ENCODE peak calls at places on chromosome 3, in four cellular contexts. R, L, E and J are unnamed samples.

GRCh38 chr3:127531821-127532220 is 58.7 kb downstream of the TPRA1 start:
- ATAC-seq in R (no peak), E (no peak), L (no peak), J (peak; percentile 22)

GRCh38 chr3:139572847-139573672 is 33.5 kb upstream of the RBP1 start:
- ATAC-seq in E (no peak), R (peak; percentile 69), L (no peak), J (peak; percentile 24)

GRCh38 chr3:36826240-36826639 is 61.9 kb upstream of the DCLK3 start:
- ATAC-seq in R (no peak), L (no peak), E (no peak), J (no peak)

GRCh38 chr3:14880486-14881179 is 61.9 kb downstream of the FGD5 start:
- ATAC-seq in E (no peak), L (no peak), R (no peak), J (no peak)

GRCh38 chr3:81483046-81483445 is 278.4 kb downstream of the GBE1 start:
- ATAC-seq in R (peak; percentile 68), E (no peak), L (no peak), J (no peak)

GRCh38 chr3:12452361-12453330 is 31.6 kb upstream of the TSEN2 start:
- ATAC-seq in R (peak; percentile 36), L (no peak), E (no peak), J (no peak)

GRCh38 chr3:125154800-125155269 is 57.7 kb downstream of the SLC12A8 start:
- ATAC-seq in L (peak; percentile 45), R (no peak), E (peak; percentile 35), J (peak; percentile 56)

GRCh38 chr3:42613462-42613861 is 13.0 kb downstream of the NKTR start:
- ATAC-seq in E (peak; percentile 59), R (no peak), L (no peak), J (no peak)

GRCh38 chr3:168061332-168061996 is 34.3 kb downstream of the GOLIM4 start:
- ATAC-seq in R (no peak), L (peak; percentile 93), E (no peak), J (peak; percentile 74)

GRCh38 chr3:184459355-184459754 is 79.5 kb downstream of the CHRD start:
- ATAC-seq in R (no peak), E (no peak), L (no peak), J (no peak)

GRCh38 chr3:41236198-41236597 is 36.9 kb downstream of the CTNNB1 start:
- ATAC-seq in E (no peak), R (no peak), L (no peak), J (no peak)

GRCh38 chr3:73009750-73010149 is 13.1 kb downstream of the PPP4R2 start:
- ATAC-seq in E (no peak), L (no peak), R (no peak), J (no peak)

GRCh38 chr3:25711090-25711489 is 46.4 kb upstream of the TOP2B start:
- ATAC-seq in E (no peak), R (no peak), L (no peak), J (no peak)

GRCh38 chr3:13770390-13771169 is 109.3 kb downstream of the WNT7A start:
- ATAC-seq in L (no peak), R (no peak), E (no peak), J (no peak)

GRCh38 chr3:87206070-87206469 is 21.0 kb upstream of the CHMP2B start:
- ATAC-seq in L (no peak), E (no peak), R (no peak), J (no peak)

GRCh38 chr3:180743813-180744212 is 64.5 kb upstream of the CCDC39 start:
- ATAC-seq in R (no peak), L (no peak), E (no peak), J (no peak)

GRCh38 chr3:125110876-125111480 is 55.2 kb upstream of the HEG1 start:
- ATAC-seq in L (no peak), E (no peak), R (no peak), J (no peak)

GRCh38 chr3:7640787-7641186 is 779.9 kb downstream of the GRM7 start:
- ATAC-seq in E (no peak), L (peak; percentile 17), R (no peak), J (no peak)

GRCh38 chr3:197083486-197083885 is 53.9 kb upstream of the MELTF start:
- ATAC-seq in L (peak; percentile 95), E (no peak), R (no peak), J (no peak)

GRCh38 chr3:58471025-58471887 is 20.6 kb upstream of the KCTD6 start:
- ATAC-seq in E (peak; percentile 79), L (peak; percentile 95), R (peak; percentile 81), J (peak; percentile 85)

GRCh38 chr3:53238051-53238850 is 17.6 kb downstream of the TKT start:
- ATAC-seq in E (no peak), R (peak; percentile 4), L (no peak), J (no peak)

GRCh38 chr3:136251511-136251910 is 1.4 kb downstream of the PCCB start:
- ATAC-seq in L (no peak), E (no peak), R (no peak), J (no peak)

GRCh38 chr3:123546133-123546755 is 38.6 kb downstream of the HACD2 start:
- ATAC-seq in E (no peak), R (no peak), L (no peak), J (no peak)

GRCh38 chr3:9416139-9416780 is 18.8 kb downstream of the SETD5 start:
- ATAC-seq in L (no peak), R (peak; percentile 38), E (no peak), J (no peak)

GRCh38 chr3:32410367-32411246 is 19.0 kb downstream of the CMTM7 start:
- ATAC-seq in E (no peak), R (no peak), L (no peak), J (no peak)

GRCh38 chr3:45011756-45012441 is 14.2 kb upstream of the CLEC3B start:
- ATAC-seq in L (no peak), R (peak; percentile 93), E (peak; percentile 32), J (peak; percentile 69)

GRCh38 chr3:115272036-115272824 is 125.1 kb upstream of the ZBTB20 start:
- ATAC-seq in L (no peak), E (no peak), R (no peak), J (no peak)

GRCh38 chr3:134931045-134931775 is 136.2 kb downstream of the EPHB1 start:
- ATAC-seq in E (peak; percentile 23), R (no peak), L (no peak), J (peak; percentile 22)

GRCh38 chr3:36729204-36730056 is 34.9 kb downstream of the DCLK3 start:
- ATAC-seq in L (peak; percentile 60), R (peak; percentile 61), E (no peak), J (no peak)

GRCh38 chr3:78873641-78874040 is 894.2 kb downstream of the ROBO1 start:
- ATAC-seq in E (no peak), R (no peak), L (no peak), J (no peak)

GRCh38 chr3:39150803-39151631 is 2.4 kb downstream of the CSRNP1 start:
- ATAC-seq in L (no peak), E (no peak), R (peak; percentile 31), J (no peak)

GRCh38 chr3:187403768-187404270 is 35.6 kb downstream of the RTP4 start:
- ATAC-seq in E (no peak), L (no peak), R (peak; percentile 72), J (no peak)